ENCODE peak calls at places on chromosomes 3 and 15, in five cellular contexts. One of them, this sample, is unnamed.

GRCh38 chr3:11200679-11200952 is 46.3 kb downstream of the HRH1 start:
- DNase-seq in left lung: no peak
- DNase-seq in psoas muscle: no peak
- DNase-seq in Calu3: no peak
- DNase-seq in A549: no peak
- DNase-seq in this sample: no peak

GRCh38 chr3:11696054-11696453 is 52.3 kb upstream of the VGLL4 start:
- DNase-seq in left lung: no peak
- DNase-seq in psoas muscle: no peak
- DNase-seq in Calu3: no peak
- DNase-seq in A549: no peak
- DNase-seq in this sample: no peak

GRCh38 chr3:73094127-73094526 is 32.7 kb downstream of the EBLN2 start:
- DNase-seq in left lung: no peak
- DNase-seq in psoas muscle: no peak
- DNase-seq in Calu3: no peak
- DNase-seq in A549: peak
- DNase-seq in this sample: no peak

GRCh38 chr3:87206070-87206469 is 21.0 kb upstream of the CHMP2B start:
- DNase-seq in left lung: no peak
- DNase-seq in psoas muscle: no peak
- DNase-seq in Calu3: no peak
- DNase-seq in A549: peak
- DNase-seq in this sample: no peak

GRCh38 chr3:150077581-150078247 is 107.0 kb upstream of the PFN2 start:
- DNase-seq in left lung: no peak
- DNase-seq in psoas muscle: no peak
- DNase-seq in Calu3: no peak
- DNase-seq in A549: no peak
- DNase-seq in this sample: no peak

GRCh38 chr15:72790302-72790955 is 6.9 kb upstream of the ADPGK start:
- DNase-seq in left lung: no peak
- DNase-seq in psoas muscle: no peak
- DNase-seq in Calu3: no peak
- DNase-seq in A549: no peak
- DNase-seq in this sample: no peak

GRCh38 chr15:48939686-48940085 is 24.0 kb downstream of the SHC4 start:
- DNase-seq in left lung: no peak
- DNase-seq in psoas muscle: no peak
- DNase-seq in Calu3: no peak
- DNase-seq in A549: peak
- DNase-seq in this sample: no peak

GRCh38 chr3:15858547-15859506 is 61.0 kb upstream of the ANKRD28 start:
- DNase-seq in left lung: peak
- DNase-seq in psoas muscle: peak
- DNase-seq in Calu3: peak
- DNase-seq in A549: peak
- DNase-seq in this sample: peak

GRCh38 chr3:122760457-122761271 is 33.0 kb downstream of the HSPBAP1 start:
- DNase-seq in left lung: no peak
- DNase-seq in psoas muscle: no peak
- DNase-seq in Calu3: peak
- DNase-seq in A549: no peak
- DNase-seq in this sample: peak

GRCh38 chr3:127986803-127987202 is 65.4 kb upstream of the SEC61A1 start:
- DNase-seq in left lung: peak
- DNase-seq in psoas muscle: no peak
- DNase-seq in Calu3: no peak
- DNase-seq in A549: no peak
- DNase-seq in this sample: no peak

GRCh38 chr3:2770451-2770850 is 339.7 kb downstream of the IL5RA start:
- DNase-seq in left lung: no peak
- DNase-seq in psoas muscle: no peak
- DNase-seq in Calu3: no peak
- DNase-seq in A549: no peak
- DNase-seq in this sample: peak

GRCh38 chr3:186909078-186909853 is 21.1 kb upstream of the ST6GAL1 start:
- DNase-seq in left lung: no peak
- DNase-seq in psoas muscle: no peak
- DNase-seq in Calu3: peak
- DNase-seq in A549: no peak
- DNase-seq in this sample: no peak

GRCh38 chr15:51198701-51199253 is 104.1 kb upstream of the TNFAIP8L3 start:
- DNase-seq in left lung: no peak
- DNase-seq in psoas muscle: no peak
- DNase-seq in Calu3: no peak
- DNase-seq in A549: no peak
- DNase-seq in this sample: no peak

GRCh38 chr3:120604784-120605183 is 8.6 kb downstream of the NDUFB4 start:
- DNase-seq in left lung: no peak
- DNase-seq in psoas muscle: no peak
- DNase-seq in Calu3: no peak
- DNase-seq in A549: no peak
- DNase-seq in this sample: no peak

GRCh38 chr3:40292637-40293036 is 16.9 kb upstream of the EIF1B start:
- DNase-seq in left lung: no peak
- DNase-seq in psoas muscle: no peak
- DNase-seq in Calu3: no peak
- DNase-seq in A549: no peak
- DNase-seq in this sample: no peak

GRCh38 chr15:56165234-56165633 is 78.4 kb downstream of the RFX7 start:
- DNase-seq in left lung: no peak
- DNase-seq in psoas muscle: no peak
- DNase-seq in Calu3: no peak
- DNase-seq in A549: no peak
- DNase-seq in this sample: no peak

GRCh38 chr3:52495777-52496602 is 852 bp downstream of the STAB1 start:
- DNase-seq in left lung: no peak
- DNase-seq in psoas muscle: no peak
- DNase-seq in Calu3: no peak
- DNase-seq in A549: no peak
- DNase-seq in this sample: no peak

GRCh38 chr3:38782148-38782547 is 33.9 kb downstream of the SCN10A start:
- DNase-seq in left lung: no peak
- DNase-seq in psoas muscle: no peak
- DNase-seq in Calu3: peak
- DNase-seq in A549: no peak
- DNase-seq in this sample: no peak

GRCh38 chr15:29668120-29668602 is 154.1 kb downstream of the TJP1 start:
- DNase-seq in left lung: no peak
- DNase-seq in psoas muscle: no peak
- DNase-seq in Calu3: peak
- DNase-seq in A549: peak
- DNase-seq in this sample: peak

GRCh38 chr3:170585937-170586310 is at the start of gene SLC7A14:
- DNase-seq in left lung: no peak
- DNase-seq in psoas muscle: no peak
- DNase-seq in Calu3: no peak
- DNase-seq in A549: no peak
- DNase-seq in this sample: no peak

GRCh38 chr15:62920569-62921502 is 121.7 kb upstream of the TPM1 start:
- DNase-seq in left lung: no peak
- DNase-seq in psoas muscle: no peak
- DNase-seq in Calu3: no peak
- DNase-seq in A549: no peak
- DNase-seq in this sample: no peak

GRCh38 chr15:97036301-97036700 is 705.8 kb downstream of the NR2F2 start:
- DNase-seq in left lung: no peak
- DNase-seq in psoas muscle: no peak
- DNase-seq in Calu3: no peak
- DNase-seq in A549: no peak
- DNase-seq in this sample: no peak

GRCh38 chr3:157166559-157166958 is 6.6 kb upstream of the CCNL1 start:
- DNase-seq in left lung: no peak
- DNase-seq in psoas muscle: no peak
- DNase-seq in Calu3: no peak
- DNase-seq in A549: no peak
- DNase-seq in this sample: no peak

GRCh38 chr3:50620420-50620819 is 3.5 kb downstream of the MAPKAPK3 start:
- DNase-seq in left lung: no peak
- DNase-seq in psoas muscle: peak
- DNase-seq in Calu3: no peak
- DNase-seq in A549: no peak
- DNase-seq in this sample: no peak

GRCh38 chr3:78895528-78895927 is 872.3 kb downstream of the ROBO1 start:
- DNase-seq in left lung: no peak
- DNase-seq in psoas muscle: no peak
- DNase-seq in Calu3: no peak
- DNase-seq in A549: no peak
- DNase-seq in this sample: no peak

This sample was measured in nephron progenitor cell.